ENCODE peak calls at places on chromosomes 5 and 9, in five cellular contexts. Z is NCI-H510A treated with DMSO at 0.1 percent for 48 hours, Q is lung, X is COR-L47, B is AG08395. N is an unnamed sample.

GRCh38 chr5:159819671-159820411 is 96.4 kb upstream of the ADRA1B start:
- DNase-seq in B (peak), Q (peak), X (no peak), Z (no peak), N (no peak)

GRCh38 chr5:154506716-154507080 is 28.7 kb upstream of the HAND1 start:
- DNase-seq in X (no peak), B (no peak), Z (no peak), Q (no peak), N (no peak)

GRCh38 chr5:150846651-150847333 is 471 bp downstream of the IRGM start:
- DNase-seq in X (peak), B (peak), Q (peak), Z (peak), N (peak)

GRCh38 chr5:74199436-74200210 is 440.9 kb downstream of the ENC1 start:
- DNase-seq in X (no peak), Z (no peak), Q (no peak), B (peak), N (peak)

GRCh38 chr9:130701059-130702022 is 7.8 kb downstream of the EXOSC2 start:
- DNase-seq in Z (peak), Q (peak), X (peak), B (peak), N (peak)

GRCh38 chr9:1051286-1052118 is 1.3 kb downstream of the DMRT2 start:
- DNase-seq in X (no peak), Z (peak), Q (no peak), B (peak), N (peak)

GRCh38 chr5:22521521-22521920 is 331.6 kb downstream of the CDH12 start:
- DNase-seq in Q (no peak), Z (no peak), B (no peak), X (no peak), N (no peak)

GRCh38 chr5:120684749-120685415 is 220.8 kb downstream of the PRR16 start:
- DNase-seq in B (peak), Q (no peak), Z (no peak), X (no peak), N (no peak)

GRCh38 chr9:89387970-89388867 is 69.9 kb downstream of the SECISBP2 start:
- DNase-seq in Z (no peak), Q (peak), B (peak), X (no peak), N (no peak)